ENCODE peak calls at places on chromosome 20, in eight cellular contexts. U is prostate gland, G is Peyer's patch, M is heart left ventricle, H is ovary, C is testis, D is IMR-90, S is stomach. R is an unnamed sample.
A peak's percentile ranks its signal among the peaks of the same experiment; 100 is the strongest.

GRCh38 chr20:3785240-3786125 is 1.1 kb downstream of the CENPB start:
- DNase-seq in U (no peak), G (no peak), M (no peak), H (no peak), C (no peak), D (no peak), S (peak; percentile 42), R (no peak)

GRCh38 chr20:37968726-37969401 is 64.4 kb downstream of the TTI1 start:
- DNase-seq in U (no peak), G (no peak), M (no peak), H (no peak), C (no peak), D (no peak), S (no peak), R (no peak)

GRCh38 chr20:57087705-57088104 is 178.7 kb downstream of the BMP7 start:
- DNase-seq in U (no peak), G (no peak), M (no peak), H (no peak), C (no peak), D (no peak), S (no peak), R (no peak)

GRCh38 chr20:44188752-44189151 is 1.8 kb upstream of the JPH2 start:
- DNase-seq in U (no peak), G (no peak), M (no peak), H (no peak), C (no peak), D (no peak), S (no peak), R (peak; percentile 57)

GRCh38 chr20:53074811-53075314 is 102.7 kb downstream of the TSHZ2 start:
- DNase-seq in U (no peak), G (no peak), M (no peak), H (no peak), C (no peak), D (no peak), S (no peak), R (no peak)

GRCh38 chr20:50272413-50273120 is 81.9 kb downstream of the CEBPB start:
- DNase-seq in U (no peak), G (no peak), M (no peak), H (no peak), C (no peak), D (no peak), S (no peak), R (no peak)

GRCh38 chr20:63826753-63827152 is 4.3 kb downstream of the ZBTB46 start:
- DNase-seq in U (no peak), G (no peak), M (no peak), H (peak; percentile 75), C (no peak), D (peak; percentile 37), S (no peak), R (no peak)

GRCh38 chr20:37543828-37544227 is 16.2 kb upstream of the BLCAP start:
- DNase-seq in U (no peak), G (no peak), M (no peak), H (no peak), C (no peak), D (peak; percentile 54), S (no peak), R (no peak)

GRCh38 chr20:62066339-62066982 is 780 bp upstream of the TAF4 start:
- DNase-seq in U (peak; percentile 43), G (peak; percentile 81), M (peak; percentile 61), H (peak; percentile 68), C (peak; percentile 40), D (no peak), S (peak; percentile 57), R (peak; percentile 37)

GRCh38 chr20:62065669-62066338 is at the start of gene TAF4:
- DNase-seq in U (peak; percentile 64), G (peak; percentile 89), M (peak; percentile 83), H (peak; percentile 88), C (peak; percentile 76), D (peak; percentile 60), S (peak; percentile 81), R (peak; percentile 80)

GRCh38 chr20:62064788-62065668 is 653 bp downstream of the TAF4 start:
- DNase-seq in U (no peak), G (peak; percentile 57), M (no peak), H (peak; percentile 61), C (no peak), D (no peak), S (peak; percentile 40), R (no peak)

GRCh38 chr20:62067547-62068260 is 2.0 kb upstream of the TAF4 start:
- DNase-seq in U (no peak), G (peak; percentile 58), M (no peak), H (no peak), C (no peak), D (no peak), S (no peak), R (no peak)

DNA sequence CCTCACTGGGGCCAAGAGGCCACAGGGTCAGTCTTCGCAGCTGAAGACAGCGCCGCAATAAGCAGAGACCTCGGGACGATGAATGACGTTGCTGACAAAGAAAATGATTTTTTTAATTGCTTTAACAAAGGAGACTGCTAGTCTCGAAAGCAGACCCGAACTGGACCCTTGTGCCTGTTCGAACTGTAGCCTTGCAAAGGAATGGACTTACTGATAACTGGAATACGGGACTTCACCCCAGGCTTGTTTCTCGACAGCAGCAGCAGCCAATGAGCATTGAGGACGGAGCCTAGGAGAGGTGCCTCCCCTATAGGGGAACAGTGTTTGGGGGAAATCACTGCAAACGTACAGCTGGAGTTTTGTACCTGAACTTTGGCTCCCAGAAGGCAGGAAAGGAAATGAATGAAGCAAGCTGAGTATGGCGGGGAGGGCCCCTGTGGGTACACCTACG is 1.3 kb upstream of the TAF4 start:
- DNase-seq in U (no peak), G (peak; percentile 64), M (no peak), H (peak; percentile 51), C (peak; percentile 66), D (no peak), S (no peak), R (no peak)
- TF ChIP-seq POLR2A in U (no peak), G (peak; percentile 74), M (no peak), H (peak; percentile 22), C (no peak), D (no peak), S (no peak), R (no peak)

DNA sequence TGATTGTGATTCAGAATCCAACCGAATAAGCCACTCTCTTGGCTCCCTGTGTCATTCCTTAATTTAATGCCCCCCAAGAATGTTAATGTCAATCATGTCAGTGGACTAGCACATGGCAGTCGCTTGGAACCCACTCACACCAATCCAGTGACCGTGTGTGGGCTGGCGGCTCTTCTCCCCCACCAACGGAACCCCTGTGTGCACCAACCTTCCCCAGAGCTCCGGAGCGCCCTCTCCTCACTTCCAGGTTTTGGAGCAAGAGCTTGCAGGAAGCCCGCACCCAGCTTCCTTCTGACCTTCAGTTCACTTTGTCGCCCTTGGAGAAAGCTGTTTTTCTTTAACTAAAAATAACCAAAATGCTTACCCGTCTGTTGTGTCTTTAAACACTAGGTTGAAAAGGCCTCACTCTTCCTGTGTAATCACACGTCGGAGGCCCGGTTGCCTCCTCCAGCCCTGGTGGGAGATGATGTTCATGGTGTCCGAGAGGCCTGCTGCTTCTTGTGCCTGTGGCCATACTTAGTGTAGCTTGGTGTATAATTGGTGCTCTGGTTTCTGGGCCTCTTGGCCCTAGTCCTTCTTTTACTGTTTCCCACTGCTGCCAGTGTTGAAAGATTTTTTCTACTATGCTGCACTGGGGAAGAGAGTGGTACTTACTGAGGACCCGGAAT is 17.8 kb upstream of the MAP1LC3A start:
- DNase-seq in U (no peak), G (no peak), M (no peak), H (no peak), C (no peak), D (no peak), S (no peak), R (no peak)
- H3K27ac ChIP-seq in U (no peak overlapping the region), G (no peak overlapping the region), M (no peak overlapping the region), H (no peak overlapping the region), C (no peak overlapping the region), D (no peak overlapping the region), S (no peak overlapping the region), R (no peak overlapping the region)

GRCh38 chr20:41145317-41145716 is 8.0 kb downstream of the PLCG1 start:
- DNase-seq in U (no peak), G (no peak), M (no peak), H (no peak), C (no peak), D (no peak), S (no peak), R (no peak)

GRCh38 chr20:41141153-41141815 is 3.9 kb downstream of the PLCG1 start:
- DNase-seq in U (no peak), G (peak; percentile 50), M (peak; percentile 69), H (no peak), C (peak; percentile 32), D (peak; percentile 58), S (no peak), R (no peak)

GRCh38 chr20:41142241-41142640 is 4.9 kb downstream of the PLCG1 start:
- DNase-seq in U (no peak), G (peak; percentile 48), M (no peak), H (no peak), C (no peak), D (no peak), S (no peak), R (no peak)

GRCh38 chr20:41142914-41143313 is 5.6 kb downstream of the PLCG1 start:
- DNase-seq in U (no peak), G (peak; percentile 36), M (no peak), H (no peak), C (no peak), D (no peak), S (no peak), R (no peak)

DNA sequence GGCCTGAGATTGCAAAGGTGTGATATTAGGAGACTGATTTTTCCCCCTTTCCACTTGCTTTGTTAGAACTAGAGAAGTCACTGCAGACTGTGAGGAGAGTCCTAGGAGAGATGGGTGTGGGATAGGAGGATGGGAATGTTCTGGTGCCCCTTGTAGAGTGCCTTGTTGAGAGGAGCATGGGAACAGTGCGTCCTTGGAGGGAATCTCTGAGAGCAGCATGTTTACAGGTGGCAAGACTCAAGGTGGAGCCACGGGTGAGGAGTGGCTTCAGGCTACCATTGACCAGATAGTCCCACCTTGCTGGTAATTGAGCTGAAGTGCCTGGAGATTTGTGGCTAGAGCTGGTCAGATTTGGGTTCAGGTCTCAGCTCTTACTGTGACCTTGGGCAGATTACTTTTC is 6.0 kb downstream of the PLCG1 start:
- DNase-seq in U (no peak), G (no peak), M (no peak), H (no peak), C (no peak), D (no peak), S (no peak), R (no peak)
- H3K4me1 ChIP-seq in U (peaks cover 9% of the 10 kb centered on the region), G (peaks cover 9% of the 10 kb centered on the region), M (peaks cover 100% of the 10 kb centered on the region), H (peaks cover 49% of the 10 kb centered on the region), C (peaks cover 44% of the 10 kb centered on the region), D (peaks cover 18% of the 10 kb centered on the region), S (peaks cover 96% of the 10 kb centered on the region), R (peaks cover 19% of the 10 kb centered on the region)

GRCh38 chr20:62390306-62391164 is 3.6 kb downstream of the RPS21 start:
- DNase-seq in U (no peak), G (no peak), M (no peak), H (no peak), C (no peak), D (no peak), S (no peak), R (no peak)

GRCh38 chr20:62391165-62392076 is 4.5 kb downstream of the RPS21 start:
- DNase-seq in U (no peak), G (no peak), M (no peak), H (no peak), C (peak; percentile 65), D (no peak), S (peak; percentile 64), R (no peak)

GRCh38 chr20:62388839-62389600 is 2.1 kb downstream of the RPS21 start:
- DNase-seq in U (no peak), G (no peak), M (no peak), H (no peak), C (no peak), D (no peak), S (no peak), R (no peak)

GRCh38 chr20:62387993-62388635 is 1.2 kb downstream of the RPS21 start:
- DNase-seq in U (no peak), G (no peak), M (no peak), H (no peak), C (no peak), D (no peak), S (no peak), R (no peak)

DNA sequence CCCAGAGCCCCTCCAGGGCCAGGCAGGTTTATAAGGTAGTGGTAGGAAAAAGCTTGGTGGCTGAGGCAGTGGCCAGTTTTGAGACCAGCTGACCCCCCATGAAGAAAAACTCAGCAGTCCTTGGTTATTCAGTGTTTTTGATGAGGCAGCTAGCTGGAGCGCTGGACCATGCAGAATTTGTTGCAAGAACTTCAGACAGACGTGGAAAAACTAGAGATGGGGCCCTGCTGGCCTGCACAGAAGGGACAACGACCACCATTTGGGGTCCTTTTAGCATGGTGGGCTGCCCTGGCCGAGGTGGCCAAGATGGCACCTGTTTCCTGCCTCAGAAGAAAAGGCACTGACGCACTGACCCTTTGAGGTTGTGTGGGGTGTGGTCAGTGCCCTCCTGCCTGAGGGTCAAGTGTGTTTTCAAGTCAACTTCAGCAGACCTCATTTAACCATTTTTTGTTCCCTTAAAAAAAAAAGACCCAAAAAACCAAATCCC is 2.7 kb downstream of the RPS21 start:
- DNase-seq in U (no peak), G (no peak), M (no peak), H (no peak), C (no peak), D (no peak), S (no peak), R (no peak)
- TF ChIP-seq POLR2A in U (no peak), G (no peak), M (no peak), H (no peak), C (no peak), D (no peak), S (no peak), R (no peak)